ENCODE peak calls at places on chromosome 1, in five cellular contexts. One of them, this sample, is unnamed.

GRCh38 chr1:179870870-179871269 is 6.7 kb downstream of the TOR1AIP2 start:
- DNase-seq in RWPE1: no peak
- DNase-seq in right atrium auricular region: no peak
- DNase-seq in HFF-Myc: no peak
- DNase-seq in DND-41: no peak
- DNase-seq in this sample: no peak

GRCh38 chr1:17878837-17879236 is 123.7 kb downstream of the ACTL8 start:
- DNase-seq in RWPE1: peak
- DNase-seq in right atrium auricular region: no peak
- DNase-seq in HFF-Myc: no peak
- DNase-seq in DND-41: no peak
- DNase-seq in this sample: peak

GRCh38 chr1:153611024-153611352 is 1.9 kb downstream of the S100A16 start:
- DNase-seq in RWPE1: peak
- DNase-seq in right atrium auricular region: no peak
- DNase-seq in HFF-Myc: no peak
- DNase-seq in DND-41: no peak
- DNase-seq in this sample: no peak

GRCh38 chr1:191348328-191348727 is 809.9 kb upstream of the RGS18 start:
- DNase-seq in RWPE1: no peak
- DNase-seq in right atrium auricular region: no peak
- DNase-seq in HFF-Myc: no peak
- DNase-seq in DND-41: no peak
- DNase-seq in this sample: no peak

GRCh38 chr1:41322101-41322661 is 39.1 kb upstream of the FOXO6 start:
- DNase-seq in RWPE1: no peak
- DNase-seq in right atrium auricular region: no peak
- DNase-seq in HFF-Myc: no peak
- DNase-seq in DND-41: no peak
- DNase-seq in this sample: no peak

GRCh38 chr1:164137273-164137947 is 421.6 kb upstream of the PBX1 start:
- DNase-seq in RWPE1: no peak
- DNase-seq in right atrium auricular region: no peak
- DNase-seq in HFF-Myc: no peak
- DNase-seq in DND-41: no peak
- DNase-seq in this sample: no peak

GRCh38 chr1:226717256-226717909 is 21.7 kb downstream of the ITPKB start:
- DNase-seq in RWPE1: no peak
- DNase-seq in right atrium auricular region: no peak
- DNase-seq in HFF-Myc: no peak
- DNase-seq in DND-41: no peak
- DNase-seq in this sample: no peak

GRCh38 chr1:167095368-167095767 is 1.5 kb downstream of the STYXL2 start:
- DNase-seq in RWPE1: peak
- DNase-seq in right atrium auricular region: no peak
- DNase-seq in HFF-Myc: peak
- DNase-seq in DND-41: peak
- DNase-seq in this sample: peak

GRCh38 chr1:151739590-151740355 is 18.5 kb downstream of the RIIAD1 start:
- DNase-seq in RWPE1: peak
- DNase-seq in right atrium auricular region: no peak
- DNase-seq in HFF-Myc: no peak
- DNase-seq in DND-41: no peak
- DNase-seq in this sample: no peak

GRCh38 chr1:44371206-44371605 is 16.1 kb upstream of the ERI3 start:
- DNase-seq in RWPE1: no peak
- DNase-seq in right atrium auricular region: no peak
- DNase-seq in HFF-Myc: no peak
- DNase-seq in DND-41: no peak
- DNase-seq in this sample: no peak

GRCh38 chr1:26608895-26609294 is 79.3 kb downstream of the RPS6KA1 start:
- DNase-seq in RWPE1: no peak
- DNase-seq in right atrium auricular region: no peak
- DNase-seq in HFF-Myc: no peak
- DNase-seq in DND-41: no peak
- DNase-seq in this sample: no peak

GRCh38 chr1:211527006-211527405 is 35.0 kb upstream of the RD3 start:
- DNase-seq in RWPE1: no peak
- DNase-seq in right atrium auricular region: no peak
- DNase-seq in HFF-Myc: no peak
- DNase-seq in DND-41: no peak
- DNase-seq in this sample: no peak

GRCh38 chr1:244576259-244576892 is 76.5 kb upstream of the DESI2 start:
- DNase-seq in RWPE1: no peak
- DNase-seq in right atrium auricular region: no peak
- DNase-seq in HFF-Myc: no peak
- DNase-seq in DND-41: no peak
- DNase-seq in this sample: no peak

DNA sequence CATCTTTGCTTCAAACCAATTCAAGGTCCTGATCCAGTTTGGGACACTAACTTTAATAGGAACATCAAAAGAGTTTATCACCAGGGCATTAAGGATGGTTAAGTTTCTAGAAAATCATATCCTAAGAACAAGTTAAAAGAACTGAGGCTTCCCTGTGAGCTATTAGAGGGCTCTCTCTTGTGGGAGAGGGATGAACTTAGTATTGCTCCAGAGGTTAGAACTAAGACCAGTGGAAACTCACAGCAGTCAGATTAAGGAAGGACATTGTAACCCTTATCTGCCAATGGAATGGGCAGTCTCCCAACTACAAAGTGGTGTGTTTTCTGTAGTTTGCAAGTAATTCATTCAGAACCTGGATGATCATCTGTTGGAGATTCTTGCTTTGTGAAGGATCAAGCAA is 36.8 kb downstream of the UBE2U start:
- DNase-seq in RWPE1: no peak
- DNase-seq in right atrium auricular region: no peak
- DNase-seq in HFF-Myc: no peak
- DNase-seq in DND-41: no peak
- DNase-seq in this sample: no peak
- TF ChIP-seq CTCF in RWPE1: no peak
- TF ChIP-seq CTCF in right atrium auricular region: no peak
- TF ChIP-seq CTCF in HFF-Myc: no peak
- TF ChIP-seq CTCF in DND-41: no peak
- TF ChIP-seq CTCF in this sample: peak

DNA sequence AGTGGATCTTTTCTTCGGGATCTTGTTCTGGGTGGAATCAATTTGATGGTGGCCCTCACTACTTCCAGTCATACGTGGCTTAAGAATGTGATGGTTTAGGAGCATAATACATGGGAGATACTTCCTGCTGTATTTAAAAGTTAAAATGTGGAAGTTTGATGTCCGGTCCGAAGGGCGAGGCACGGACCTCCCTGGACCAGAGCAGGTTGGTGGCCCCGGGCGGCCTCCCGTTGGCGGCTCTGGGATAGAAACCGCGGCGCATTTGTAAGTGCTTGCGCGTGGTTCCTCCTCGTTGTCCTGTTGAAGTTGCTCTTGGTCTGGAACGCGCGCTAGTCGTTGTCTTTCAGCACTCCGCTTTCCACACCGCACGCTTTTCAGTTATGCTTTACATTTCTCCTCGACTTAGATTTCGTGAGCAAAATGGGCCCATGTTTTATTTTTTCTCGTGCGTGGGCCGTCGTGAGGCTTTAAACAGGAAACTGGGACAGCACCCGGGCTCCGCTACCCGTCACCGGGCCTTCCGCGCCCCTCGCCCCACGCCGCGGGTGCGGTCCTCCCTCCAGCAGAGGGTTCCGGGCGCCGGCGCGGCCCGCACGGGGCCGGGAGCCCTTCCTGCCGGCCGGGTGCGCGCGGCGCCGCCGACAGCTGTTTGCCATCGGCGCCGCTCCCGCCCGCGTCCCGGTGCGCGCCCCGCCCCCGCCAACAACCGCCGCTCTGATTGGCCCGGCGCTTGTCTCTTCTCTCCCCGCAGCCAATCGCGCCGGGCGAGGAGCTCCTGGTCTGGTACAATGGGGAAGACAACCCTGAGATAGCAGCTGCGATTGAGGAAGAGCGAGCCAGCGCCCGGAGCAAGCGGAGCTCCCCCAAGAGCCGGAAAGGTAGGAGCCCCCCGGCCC is 48.9 kb downstream of the PRDM2 start:
- DNase-seq in RWPE1: peak
- DNase-seq in right atrium auricular region: peak
- DNase-seq in HFF-Myc: peak
- DNase-seq in DND-41: peak
- DNase-seq in this sample: peak
- TF ChIP-seq CTCF in RWPE1: peak
- TF ChIP-seq CTCF in right atrium auricular region: no peak
- TF ChIP-seq CTCF in HFF-Myc: no peak
- TF ChIP-seq CTCF in DND-41: peak
- TF ChIP-seq CTCF in this sample: no peak

DNA sequence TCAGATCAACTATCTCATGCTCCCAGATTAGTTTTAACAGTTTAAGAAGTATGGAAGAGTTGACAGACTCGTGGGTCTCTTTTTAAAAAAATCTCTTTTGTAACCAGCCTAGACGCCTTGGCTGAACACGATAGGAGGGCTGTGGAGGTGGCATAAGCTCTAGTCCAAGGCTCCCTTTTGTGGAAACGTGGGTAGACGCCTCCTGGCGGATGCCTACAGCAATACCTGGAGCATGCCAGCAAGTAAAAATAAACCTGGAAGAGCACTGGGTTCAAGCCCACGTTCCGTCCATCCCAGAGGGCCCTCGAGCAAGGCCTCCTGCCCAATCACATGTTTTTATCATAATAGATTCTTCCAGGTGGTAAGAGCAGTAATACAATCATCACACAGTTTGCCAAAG is 87.9 kb downstream of the RGS7 start:
- DNase-seq in RWPE1: no peak
- DNase-seq in right atrium auricular region: no peak
- DNase-seq in HFF-Myc: no peak
- DNase-seq in DND-41: no peak
- DNase-seq in this sample: no peak
- TF ChIP-seq CTCF in RWPE1: no peak
- TF ChIP-seq CTCF in right atrium auricular region: no peak
- TF ChIP-seq CTCF in HFF-Myc: no peak
- TF ChIP-seq CTCF in DND-41: no peak
- TF ChIP-seq CTCF in this sample: no peak

GRCh38 chr1:118077331-118078055 is 107.5 kb downstream of the SPAG17 start:
- DNase-seq in RWPE1: peak
- DNase-seq in right atrium auricular region: no peak
- DNase-seq in HFF-Myc: no peak
- DNase-seq in DND-41: no peak
- DNase-seq in this sample: no peak
- TF ChIP-seq CTCF in RWPE1: peak
- TF ChIP-seq CTCF in right atrium auricular region: no peak
- TF ChIP-seq CTCF in HFF-Myc: peak
- TF ChIP-seq CTCF in DND-41: peak
- TF ChIP-seq CTCF in this sample: peak

This sample was measured in AG04449.